ENCODE peak calls at places on chromosomes 7 and 10, in eight cellular contexts. One of them, this sample, is unnamed.

GRCh38 chr7:158395780-158396214 is 191.8 kb downstream of the PTPRN2 start:
- DNase-seq in mesothelial cell of epicardium: no peak
- DNase-seq in dorsolateral prefrontal cortex: peak; percentile 23
- DNase-seq in HT1080: peak; percentile 37
- DNase-seq in C1 segment of cervical spinal cord: no peak
- DNase-seq in NCI-H1092 treated with DMSO at 0.1 percent for 48 hours: no peak
- DNase-seq in IMR-90: no peak
- DNase-seq in mucosa of gallbladder: no peak
- DNase-seq in this sample: peak; percentile 17

GRCh38 chr10:22252286-22252800 is 34.5 kb upstream of the EBLN1 start:
- DNase-seq in dorsolateral prefrontal cortex: peak; percentile 77
- DNase-seq in C1 segment of cervical spinal cord: no peak
- DNase-seq in IMR-90: no peak
- DNase-seq in NCI-H1092 treated with DMSO at 0.1 percent for 48 hours: no peak
- DNase-seq in mucosa of gallbladder: peak; percentile 20
- DNase-seq in mesothelial cell of epicardium: peak; percentile 22
- DNase-seq in HT1080: no peak
- DNase-seq in this sample: peak; percentile 84

GRCh38 chr10:12613144-12613543 is 263.8 kb downstream of the CAMK1D start:
- DNase-seq in mesothelial cell of epicardium: no peak
- DNase-seq in mucosa of gallbladder: no peak
- DNase-seq in NCI-H1092 treated with DMSO at 0.1 percent for 48 hours: no peak
- DNase-seq in HT1080: no peak
- DNase-seq in dorsolateral prefrontal cortex: no peak
- DNase-seq in C1 segment of cervical spinal cord: no peak
- DNase-seq in IMR-90: no peak
- DNase-seq in this sample: no peak

GRCh38 chr7:82275342-82275741 is 168.2 kb downstream of the CACNA2D1 start:
- DNase-seq in mucosa of gallbladder: no peak
- DNase-seq in dorsolateral prefrontal cortex: no peak
- DNase-seq in NCI-H1092 treated with DMSO at 0.1 percent for 48 hours: peak; percentile 91
- DNase-seq in HT1080: no peak
- DNase-seq in mesothelial cell of epicardium: no peak
- DNase-seq in IMR-90: no peak
- DNase-seq in C1 segment of cervical spinal cord: no peak
- DNase-seq in this sample: no peak

GRCh38 chr7:81210092-81211064 is 291.5 kb upstream of the SEMA3C start:
- DNase-seq in mesothelial cell of epicardium: no peak
- DNase-seq in NCI-H1092 treated with DMSO at 0.1 percent for 48 hours: no peak
- DNase-seq in C1 segment of cervical spinal cord: no peak
- DNase-seq in HT1080: no peak
- DNase-seq in dorsolateral prefrontal cortex: no peak
- DNase-seq in IMR-90: peak; percentile 50
- DNase-seq in mucosa of gallbladder: no peak
- DNase-seq in this sample: no peak

GRCh38 chr7:924541-925231 is 29.8 kb downstream of the ADAP1 start:
- DNase-seq in mucosa of gallbladder: no peak
- DNase-seq in HT1080: no peak
- DNase-seq in IMR-90: peak; percentile 12
- DNase-seq in NCI-H1092 treated with DMSO at 0.1 percent for 48 hours: no peak
- DNase-seq in C1 segment of cervical spinal cord: no peak
- DNase-seq in mesothelial cell of epicardium: peak; percentile 13
- DNase-seq in dorsolateral prefrontal cortex: no peak
- DNase-seq in this sample: no peak

GRCh38 chr10:132489053-132489703 is 48.4 kb upstream of the INPP5A start:
- DNase-seq in dorsolateral prefrontal cortex: no peak
- DNase-seq in mesothelial cell of epicardium: no peak
- DNase-seq in mucosa of gallbladder: no peak
- DNase-seq in IMR-90: peak; percentile 51
- DNase-seq in C1 segment of cervical spinal cord: no peak
- DNase-seq in NCI-H1092 treated with DMSO at 0.1 percent for 48 hours: no peak
- DNase-seq in HT1080: peak; percentile 66
- DNase-seq in this sample: no peak

GRCh38 chr10:62733654-62734293 is 70.7 kb upstream of the ADO start:
- DNase-seq in mucosa of gallbladder: no peak
- DNase-seq in HT1080: no peak
- DNase-seq in dorsolateral prefrontal cortex: no peak
- DNase-seq in mesothelial cell of epicardium: no peak
- DNase-seq in IMR-90: no peak
- DNase-seq in NCI-H1092 treated with DMSO at 0.1 percent for 48 hours: no peak
- DNase-seq in C1 segment of cervical spinal cord: no peak
- DNase-seq in this sample: no peak

GRCh38 chr7:99141756-99142726 is 1.9 kb downstream of the SMURF1 start:
- DNase-seq in NCI-H1092 treated with DMSO at 0.1 percent for 48 hours: no peak
- DNase-seq in mesothelial cell of epicardium: peak; percentile 49
- DNase-seq in mucosa of gallbladder: peak; percentile 64
- DNase-seq in dorsolateral prefrontal cortex: peak; percentile 48
- DNase-seq in HT1080: peak; percentile 79
- DNase-seq in IMR-90: peak; percentile 79
- DNase-seq in C1 segment of cervical spinal cord: no peak
- DNase-seq in this sample: peak; percentile 63